ENCODE peak calls at places on chromosome 13, in six cellular contexts. Y is PC-3, J is heart left ventricle, M is tibial artery, T is transverse colon, Z is thoracic aorta. N is an unnamed sample.

GRCh38 chr13:73870036-73870741 is 264.0 kb downstream of the KLF12 start:
- DNase-seq in M (no peak), T (peak), J (no peak), Y (no peak), Z (no peak), N (peak)

GRCh38 chr13:44136693-44137268 is 236.8 kb upstream of the SERP2 start:
- DNase-seq in T (no peak), M (no peak), Y (peak), Z (no peak), J (no peak), N (no peak)

GRCh38 chr13:39415003-39415402 is 188.0 kb downstream of the LHFPL6 start:
- DNase-seq in Z (no peak), T (no peak), Y (no peak), M (peak), J (peak), N (peak)

GRCh38 chr13:99214232-99214631 is 13.6 kb downstream of the UBAC2 start:
- DNase-seq in T (no peak), M (no peak), J (no peak), Y (no peak), Z (no peak), N (no peak)

GRCh38 chr13:83378901-83379300 is 503.4 kb downstream of the SLITRK1 start:
- DNase-seq in Z (no peak), T (no peak), J (no peak), M (no peak), Y (no peak), N (no peak)

GRCh38 chr13:94550030-94550738 is 45.8 kb downstream of the TGDS start:
- DNase-seq in T (no peak), M (no peak), Z (no peak), Y (peak), J (no peak), N (peak)

GRCh38 chr13:98976941-98977340 is 923 bp downstream of the DOCK9 start:
- DNase-seq in J (no peak), T (no peak), M (no peak), Y (no peak), Z (no peak), N (peak)

GRCh38 chr13:73307481-73307880 is 248.7 kb downstream of the KLF5 start:
- DNase-seq in T (peak), Z (no peak), M (no peak), J (no peak), Y (peak), N (peak)

GRCh38 chr13:84445776-84446175 is 563.5 kb upstream of the SLITRK1 start:
- DNase-seq in Y (no peak), J (no peak), M (no peak), Z (no peak), T (no peak), N (no peak)

GRCh38 chr13:45120967-45121366 is 657 bp downstream of the GTF2F2 start:
- DNase-seq in T (no peak), Z (no peak), Y (no peak), M (no peak), J (no peak), N (no peak)

GRCh38 chr13:95865080-95865597 is 188.1 kb downstream of the UGGT2 start:
- DNase-seq in Z (no peak), M (no peak), Y (no peak), T (no peak), J (no peak), N (peak)

GRCh38 chr13:84571264-84571663 is 689.0 kb upstream of the SLITRK1 start:
- DNase-seq in T (no peak), Y (no peak), J (no peak), M (no peak), Z (no peak), N (no peak)

GRCh38 chr13:36882829-36883390 is 37.1 kb downstream of the SMAD9 start:
- DNase-seq in Y (no peak), M (no peak), T (no peak), J (no peak), Z (no peak), N (no peak)

GRCh38 chr13:52848455-52849190 is at the start of gene PCDH8:
- DNase-seq in M (no peak), J (no peak), Z (no peak), Y (no peak), T (no peak), N (no peak)

GRCh38 chr13:73216381-73216831 is 157.6 kb downstream of the KLF5 start:
- DNase-seq in Z (no peak), J (no peak), T (no peak), M (no peak), Y (no peak), N (peak)

GRCh38 chr13:41428155-41428554 is 29.2 kb upstream of the RGCC start:
- DNase-seq in M (no peak), Z (no peak), T (no peak), Y (no peak), J (no peak), N (no peak)

GRCh38 chr13:57631607-57632275 is at the start of gene PCDH17:
- DNase-seq in J (peak), T (peak), Z (no peak), Y (no peak), M (peak), N (peak)

GRCh38 chr13:45823583-45823982 is 28.0 kb downstream of the SIAH3 start:
- DNase-seq in Y (no peak), T (no peak), Z (no peak), M (no peak), J (no peak), N (no peak)

GRCh38 chr13:42107006-42107405 is 58.6 kb downstream of the DGKH start:
- DNase-seq in Y (peak), M (no peak), T (no peak), Z (no peak), J (no peak), N (no peak)

GRCh38 chr13:111184685-111185401 is 69.7 kb downstream of the ARHGEF7 start:
- DNase-seq in Y (no peak), J (peak), M (no peak), Z (no peak), T (peak), N (no peak)

GRCh38 chr13:109885235-109885634 is 98.9 kb upstream of the IRS2 start:
- DNase-seq in M (no peak), Y (no peak), Z (no peak), J (no peak), T (no peak), N (no peak)

GRCh38 chr13:108402850-108403249 is 133.3 kb downstream of the TNFSF13B start:
- DNase-seq in Z (no peak), J (no peak), M (no peak), Y (no peak), T (no peak), N (no peak)

GRCh38 chr13:66562054-66562453 is 668.1 kb downstream of the PCDH9 start:
- DNase-seq in Y (no peak), J (no peak), Z (no peak), T (no peak), M (no peak), N (no peak)

GRCh38 chr13:101649490-101650126 is 197.1 kb downstream of the ITGBL1 start:
- DNase-seq in T (no peak), M (no peak), Y (peak), Z (no peak), J (no peak), N (peak)

GRCh38 chr13:55652657-55653056 is 1488.1 kb upstream of the PRR20A start:
- DNase-seq in J (no peak), T (no peak), Y (no peak), M (no peak), Z (no peak), N (no peak)

DNA sequence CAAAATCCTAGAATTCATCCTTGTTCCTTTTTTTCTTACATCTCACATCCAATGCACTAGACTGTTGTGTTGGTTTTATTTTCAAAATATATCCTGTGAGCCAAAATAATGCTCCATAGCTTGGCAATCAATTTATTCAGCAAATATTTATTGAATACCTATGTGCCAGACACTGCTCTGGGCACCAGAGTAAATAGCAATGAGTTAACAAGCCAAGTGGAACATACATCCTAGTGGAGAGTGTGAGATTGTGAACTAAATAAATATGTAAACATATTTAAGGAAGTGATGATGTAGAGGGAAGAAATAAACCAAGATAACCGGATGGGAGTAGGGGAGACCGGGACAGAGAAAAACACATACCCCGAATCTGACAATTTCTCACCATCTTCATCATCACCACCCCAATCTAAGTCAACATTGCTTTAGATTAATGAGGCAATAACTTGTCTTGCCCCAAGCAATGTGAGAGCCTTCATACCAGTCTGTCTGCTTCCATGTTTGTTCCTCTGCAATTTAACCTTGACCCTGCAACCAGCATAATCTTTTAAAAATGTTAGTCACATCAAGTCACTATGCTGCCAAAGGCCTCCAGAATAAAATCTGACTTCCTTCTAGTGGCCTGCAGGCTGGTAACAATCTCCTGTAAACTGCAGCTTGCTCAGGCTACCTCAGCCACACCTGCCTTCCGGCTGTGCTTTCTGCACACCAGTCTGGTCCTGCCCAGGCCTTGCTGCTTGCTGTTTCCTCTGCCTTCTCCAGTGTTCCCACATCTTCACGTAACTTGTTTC is 199.2 kb downstream of the DLEU7 start:
- DNase-seq in T (no peak), M (no peak), J (no peak), Z (no peak), Y (peak), N (no peak)
- TF ChIP-seq CTCF in T (no peak), M (no peak), J (no peak), Z (no peak), Y (no peak), N (no peak)

GRCh38 chr13:114065141-114065925 is 67.1 kb downstream of the RASA3 start:
- DNase-seq in Y (peak), M (peak), Z (peak), T (peak), J (peak), N (peak)

GRCh38 chr13:114064516-114065140 is 67.8 kb downstream of the RASA3 start:
- DNase-seq in J (no peak), T (peak), Y (peak), M (no peak), Z (no peak), N (peak)

GRCh38 chr13:114067381-114067885 is 65.0 kb downstream of the RASA3 start:
- DNase-seq in Z (no peak), Y (peak), T (no peak), M (peak), J (peak), N (peak)

GRCh38 chr13:114066956-114067355 is 65.5 kb downstream of the RASA3 start:
- DNase-seq in Z (no peak), J (peak), T (no peak), Y (no peak), M (no peak), N (no peak)

DNA sequence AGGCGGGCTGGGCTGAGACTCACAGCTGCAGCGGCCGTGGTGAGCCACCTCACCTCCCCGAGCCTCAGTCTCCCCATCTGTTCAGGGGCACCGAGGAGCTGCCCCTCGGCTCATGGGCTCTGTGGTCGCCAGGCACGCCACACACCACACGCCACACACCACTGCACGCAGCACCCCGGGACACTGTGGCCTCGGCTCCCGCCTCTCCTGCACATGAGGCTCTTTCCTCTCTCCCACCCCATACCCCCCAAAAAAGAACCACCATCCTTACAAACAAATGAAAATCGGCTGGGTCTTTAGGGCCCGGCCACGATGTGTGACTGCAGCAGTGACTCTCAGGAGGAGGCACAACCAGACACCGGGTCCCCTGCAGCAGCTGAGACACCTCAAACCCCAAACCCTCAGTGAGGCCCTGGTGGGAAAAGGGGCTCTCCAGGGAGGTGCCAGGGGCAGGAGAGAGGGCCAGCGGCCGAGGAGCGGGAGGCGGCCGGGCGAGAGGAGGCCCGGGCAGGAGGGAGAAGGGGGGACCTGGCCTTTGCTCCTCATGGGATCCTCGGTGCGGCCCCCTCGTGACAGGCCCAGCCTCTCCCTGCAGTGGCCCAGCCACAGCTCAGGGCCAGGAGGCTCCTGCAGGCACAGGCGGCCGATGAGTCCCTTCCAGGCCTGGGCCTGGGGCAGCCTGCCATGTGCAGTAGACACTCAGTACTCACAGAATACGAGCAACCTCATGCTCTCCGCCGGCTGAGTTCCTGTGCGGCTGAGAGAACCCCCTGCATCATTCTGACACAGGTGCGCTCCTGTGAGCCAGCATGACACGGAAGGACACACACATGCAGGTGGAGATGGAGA is 66.3 kb downstream of the RASA3 start:
- DNase-seq in T (peak), J (peak), Y (no peak), M (no peak), Z (no peak), N (no peak)
- H3K4me3 ChIP-seq in T (peak), J (peak), Y (peak), M (peak), Z (peak), N (no peak)

GRCh38 chr13:26377038-26377437 is 123.1 kb downstream of the CDK8 start:
- DNase-seq in Y (peak), T (no peak), Z (no peak), J (no peak), M (no peak), N (peak)
- TF ChIP-seq CTCF in Y (peak), T (peak), Z (peak), J (peak), M (no peak), N (peak)

GRCh38 chr13:21079761-21080730 is 18.7 kb upstream of the LATS2 start:
- DNase-seq in M (peak), Y (peak), J (no peak), T (no peak), Z (no peak), N (peak)
- H3K4me3 ChIP-seq in M (peak), Y (peak), J (peak), T (no peak), Z (peak), N (peak)

GRCh38 chr13:76223565-76223964 is 587.4 kb downstream of the LMO7 start:
- DNase-seq in T (no peak), J (peak), M (no peak), Y (no peak), Z (no peak), N (no peak)
- TF ChIP-seq CTCF in T (no peak), J (peak), M (no peak), Y (no peak), Z (no peak), N (peak)

GRCh38 chr13:49220856-49221614 is 897 bp downstream of the MLNR start:
- DNase-seq in J (no peak), Z (no peak), M (no peak), Y (no peak), T (no peak), N (no peak)
- H3K4me3 ChIP-seq in J (peak), Z (peak), M (peak), Y (no peak), T (peak), N (peak)

GRCh38 chr13:91157273-91158014 is 190.0 kb upstream of the MIR17HG start:
- DNase-seq in Y (no peak), J (no peak), M (no peak), T (no peak), Z (no peak), N (no peak)

GRCh38 chr13:91158015-91158390 is 189.5 kb upstream of the MIR17HG start:
- DNase-seq in T (no peak), M (no peak), Z (no peak), J (no peak), Y (peak), N (no peak)

GRCh38 chr13:91165758-91166157 is 181.7 kb upstream of the MIR17HG start:
- DNase-seq in Z (no peak), T (no peak), M (no peak), J (no peak), Y (no peak), N (no peak)

GRCh38 chr13:91166714-91167511 is 180.6 kb upstream of the MIR17HG start:
- DNase-seq in Y (no peak), M (no peak), J (no peak), T (no peak), Z (no peak), N (no peak)

DNA sequence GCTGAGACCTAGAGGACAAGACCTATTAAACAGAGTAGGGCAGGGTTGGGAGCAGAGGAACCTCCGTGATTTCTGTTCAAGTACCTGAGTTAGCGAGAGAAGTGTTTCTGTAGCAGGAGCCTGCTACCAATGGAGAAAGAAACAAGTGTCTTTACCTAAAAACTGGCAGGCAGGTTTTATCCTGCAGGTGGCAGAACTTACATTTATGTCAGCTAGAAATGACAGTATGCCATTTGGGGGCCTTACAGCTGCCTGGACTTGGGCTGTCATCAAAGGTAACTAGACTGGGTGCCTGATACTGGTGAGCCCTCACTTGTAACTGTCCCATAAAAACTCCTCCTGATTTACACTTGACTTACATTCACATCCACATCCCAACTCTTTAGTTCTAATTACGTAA is 185.3 kb upstream of the MIR17HG start:
- DNase-seq in M (no peak), J (no peak), Y (no peak), T (no peak), Z (no peak), N (no peak)
- TF ChIP-seq CTCF in M (no peak), J (no peak), Y (peak), T (no peak), Z (no peak), N (no peak)

GRCh38 chr13:31011193-31011860 is 78.9 kb downstream of the TEX26 start:
- DNase-seq in Y (no peak), T (no peak), Z (no peak), J (no peak), M (no peak), N (no peak)
- H3K4me3 ChIP-seq in Y (no peak), T (no peak), Z (no peak), J (no peak), M (no peak), N (no peak)

GRCh38 chr13:21034602-21035190 is 26.7 kb downstream of the LATS2 start:
- DNase-seq in J (peak), M (peak), T (no peak), Y (peak), Z (no peak), N (peak)
- TF ChIP-seq CTCF in J (peak), M (no peak), T (no peak), Y (peak), Z (no peak), N (peak)